ENCODE peak calls at places on chromosomes 4 and X, in eight cellular contexts. W, U, H, I, G, Z, S and M are unnamed samples.

GRCh38 chr4:107719211-107719926 is 665 bp downstream of the PAPSS1 start:
- DNase-seq in W (peak), U (no peak), H (no peak), I (no peak), G (no peak), Z (no peak), S (no peak), M (no peak)

GRCh38 chrX:110045988-110046387 is 43.1 kb downstream of the TMEM164 start:
- DNase-seq in W (no peak), U (no peak), H (no peak), I (no peak), G (peak), Z (no peak), S (no peak), M (no peak)

GRCh38 chr4:161178310-161178709 is 985.5 kb downstream of the FSTL5 start:
- DNase-seq in W (no peak), U (no peak), H (no peak), I (no peak), G (no peak), Z (no peak), S (no peak), M (no peak)

GRCh38 chr4:136687118-136687517 is 845.2 kb downstream of the PCDH18 start:
- DNase-seq in W (no peak), U (no peak), H (no peak), I (no peak), G (no peak), Z (no peak), S (no peak), M (no peak)

GRCh38 chr4:80226091-80226490 is 28.8 kb downstream of the PRDM8 start:
- DNase-seq in W (no peak), U (no peak), H (no peak), I (no peak), G (no peak), Z (no peak), S (no peak), M (no peak)

GRCh38 chr4:112979881-112980421 is 69.5 kb upstream of the ANK2 start:
- DNase-seq in W (no peak), U (no peak), H (no peak), I (no peak), G (no peak), Z (no peak), S (peak), M (no peak)

GRCh38 chrX:41906515-41907165 is 16.7 kb downstream of the CASK start:
- DNase-seq in W (no peak), U (no peak), H (no peak), I (no peak), G (no peak), Z (no peak), S (no peak), M (no peak)

GRCh38 chrX:17527135-17527701 is 152.2 kb downstream of the NHS start:
- DNase-seq in W (peak), U (no peak), H (no peak), I (peak), G (no peak), Z (no peak), S (peak), M (peak)

GRCh38 chr4:10086506-10087120 is 30.0 kb downstream of the WDR1 start:
- DNase-seq in W (no peak), U (no peak), H (no peak), I (peak), G (no peak), Z (no peak), S (no peak), M (no peak)

GRCh38 chr4:189143255-189143654 is 797.4 kb upstream of the FRG1 start:
- DNase-seq in W (peak), U (no peak), H (no peak), I (no peak), G (no peak), Z (no peak), S (no peak), M (no peak)

GRCh38 chrX:109934935-109935334 is 68.0 kb upstream of the TMEM164 start:
- DNase-seq in W (no peak), U (no peak), H (no peak), I (no peak), G (no peak), Z (no peak), S (no peak), M (no peak)

GRCh38 chrX:55039471-55039870 is 8.7 kb upstream of the ALAS2 start:
- DNase-seq in W (no peak), U (no peak), H (no peak), I (no peak), G (no peak), Z (no peak), S (no peak), M (no peak)

GRCh38 chrX:153885968-153886903 is at the start of gene L1CAM:
- DNase-seq in W (no peak), U (no peak), H (no peak), I (peak), G (no peak), Z (no peak), S (no peak), M (no peak)